ENCODE peak calls at places on chromosome 22, in seven cellular contexts. Y, R, N, G, K, Q and C are unnamed samples.
A peak's percentile ranks its signal among the peaks of the same experiment; 100 is the strongest.

GRCh38 chr22:43859621-43860020 is 2.7 kb downstream of the SULT4A1 start:
- DNase-seq in Y (no peak), R (no peak), N (no peak), G (no peak), K (peak; percentile 3), Q (no peak), C (no peak)

GRCh38 chr22:41524809-41525449 is 19.3 kb downstream of the POLR3H start:
- DNase-seq in Y (peak; percentile 26), R (peak; percentile 77), N (no peak), G (no peak), K (peak; percentile 81), Q (no peak), C (peak; percentile 41)

GRCh38 chr22:34427841-34428240 is 507.6 kb upstream of the LARGE1 start:
- DNase-seq in Y (no peak), R (no peak), N (no peak), G (no peak), K (no peak), Q (no peak), C (no peak)

GRCh38 chr22:28441720-28442263 is 237.8 kb downstream of the TTC28 start:
- DNase-seq in Y (no peak), R (no peak), N (no peak), G (peak; percentile 65), K (no peak), Q (no peak), C (no peak)

GRCh38 chr22:46010177-46010867 is 33.4 kb upstream of the WNT7B start:
- DNase-seq in Y (no peak), R (no peak), N (no peak), G (peak; percentile 84), K (peak; percentile 89), Q (no peak), C (no peak)

GRCh38 chr22:45139693-45140092 is 24.0 kb upstream of the NUP50 start:
- DNase-seq in Y (no peak), R (no peak), N (no peak), G (no peak), K (no peak), Q (no peak), C (no peak)

GRCh38 chr22:44793506-44794225 is 41.3 kb downstream of the ARHGAP8 start:
- DNase-seq in Y (no peak), R (no peak), N (no peak), G (no peak), K (peak; percentile 48), Q (no peak), C (no peak)

GRCh38 chr22:20567993-20568417 is 60.6 kb downstream of the MED15 start:
- DNase-seq in Y (no peak), R (peak; percentile 22), N (no peak), G (no peak), K (no peak), Q (no peak), C (no peak)

GRCh38 chr22:39278040-39278439 is 33.3 kb upstream of the PDGFB start:
- DNase-seq in Y (no peak), R (no peak), N (peak; percentile 30), G (no peak), K (no peak), Q (peak; percentile 75), C (no peak)

GRCh38 chr22:46958649-46959048 is 196.2 kb downstream of the TBC1D22A start:
- DNase-seq in Y (no peak), R (no peak), N (no peak), G (no peak), K (no peak), Q (no peak), C (no peak)

GRCh38 chr22:25410849-25411248 is 153.6 kb upstream of the GRK3 start:
- DNase-seq in Y (no peak), R (no peak), N (no peak), G (no peak), K (no peak), Q (no peak), C (no peak)

GRCh38 chr22:38273135-38273761 is 438 bp upstream of the TMEM184B start:
- DNase-seq in Y (no peak), R (no peak), N (no peak), G (no peak), K (no peak), Q (no peak), C (no peak)

GRCh38 chr22:47021371-47022074 is 259.1 kb downstream of the TBC1D22A start:
- DNase-seq in Y (no peak), R (no peak), N (no peak), G (no peak), K (peak; percentile 52), Q (no peak), C (no peak)

GRCh38 chr22:22394589-22394988 is 114.0 kb downstream of the ZNF280B start:
- DNase-seq in Y (no peak), R (no peak), N (no peak), G (no peak), K (no peak), Q (no peak), C (no peak)

GRCh38 chr22:27809226-27809625 is 7.7 kb upstream of the MN1 start:
- DNase-seq in Y (no peak), R (no peak), N (no peak), G (no peak), K (peak; percentile 37), Q (no peak), C (no peak)

GRCh38 chr22:45318168-45318557 is 8.4 kb downstream of the FAM118A start:
- DNase-seq in Y (peak; percentile 79), R (peak; percentile 97), N (peak; percentile 77), G (peak; percentile 56), K (peak; percentile 87), Q (peak; percentile 83), C (peak; percentile 84)

GRCh38 chr22:44399196-44399837 is 86.6 kb upstream of the SHISAL1 start:
- DNase-seq in Y (no peak), R (no peak), N (no peak), G (no peak), K (peak; percentile 30), Q (no peak), C (no peak)

GRCh38 chr22:38569181-38569971 is 607 bp downstream of the DMC1 start:
- DNase-seq in Y (no peak), R (peak; percentile 21), N (no peak), G (no peak), K (peak; percentile 72), Q (peak; percentile 9), C (no peak)

GRCh38 chr22:41842996-41843970 is 10.4 kb downstream of the SREBF2 start:
- DNase-seq in Y (no peak), R (peak; percentile 61), N (no peak), G (no peak), K (no peak), Q (no peak), C (no peak)

GRCh38 chr22:30891781-30892180 is 76.8 kb downstream of the MORC2 start:
- DNase-seq in Y (no peak), R (no peak), N (no peak), G (no peak), K (no peak), Q (no peak), C (no peak)

GRCh38 chr22:45051419-45051818 is 41.6 kb upstream of the PHF21B start:
- DNase-seq in Y (no peak), R (no peak), N (no peak), G (no peak), K (peak; percentile 40), Q (no peak), C (no peak)

GRCh38 chr22:30266445-30267381 is at the start of gene OSM:
- DNase-seq in Y (peak; percentile 41), R (peak; percentile 86), N (no peak), G (no peak), K (peak; percentile 87), Q (peak; percentile 62), C (peak; percentile 76)

GRCh38 chr22:23655891-23656475 is 23.9 kb upstream of the DRICH1 start:
- DNase-seq in Y (no peak), R (no peak), N (no peak), G (no peak), K (peak; percentile 42), Q (no peak), C (no peak)

GRCh38 chr22:44147036-44147645 is 33.6 kb upstream of the PARVG start:
- DNase-seq in Y (no peak), R (no peak), N (no peak), G (no peak), K (no peak), Q (no peak), C (no peak)

GRCh38 chr22:44271010-44271500 is 41.7 kb downstream of the SHISAL1 start:
- DNase-seq in Y (no peak), R (no peak), N (no peak), G (no peak), K (no peak), Q (no peak), C (no peak)

GRCh38 chr22:46636221-46637002 is 16.2 kb downstream of the GRAMD4 start:
- DNase-seq in Y (no peak), R (no peak), N (no peak), G (no peak), K (no peak), Q (no peak), C (no peak)

GRCh38 chr22:17769013-17769715 is 5.1 kb downstream of the BID start:
- DNase-seq in Y (no peak), R (no peak), N (no peak), G (no peak), K (no peak), Q (no peak), C (no peak)

GRCh38 chr22:32499666-32500065 is 25.1 kb downstream of the FBXO7 start:
- DNase-seq in Y (no peak), R (no peak), N (no peak), G (no peak), K (no peak), Q (no peak), C (no peak)

GRCh38 chr22:20750461-20751184 is 23.3 kb upstream of the SERPIND1 start:
- DNase-seq in Y (no peak), R (peak; percentile 64), N (peak; percentile 69), G (peak; percentile 66), K (peak; percentile 73), Q (peak; percentile 54), C (no peak)

GRCh38 chr22:33109532-33110148 is 51.5 kb upstream of the SYN3 start:
- DNase-seq in Y (no peak), R (no peak), N (no peak), G (no peak), K (no peak), Q (no peak), C (no peak)

GRCh38 chr22:39713799-39714290 is 143.3 kb downstream of the CACNA1I start:
- DNase-seq in Y (no peak), R (no peak), N (no peak), G (no peak), K (peak; percentile 48), Q (no peak), C (no peak)

GRCh38 chr22:27749597-27750225 is 51.8 kb downstream of the MN1 start:
- DNase-seq in Y (no peak), R (no peak), N (no peak), G (peak; percentile 7), K (no peak), Q (no peak), C (no peak)

GRCh38 chr22:38712496-38713207 is 6.9 kb downstream of the GTPBP1 start:
- DNase-seq in Y (no peak), R (no peak), N (no peak), G (no peak), K (no peak), Q (no peak), C (no peak)

GRCh38 chr22:46625843-46626349 is 5.7 kb downstream of the GRAMD4 start:
- DNase-seq in Y (no peak), R (no peak), N (no peak), G (no peak), K (peak; percentile 54), Q (no peak), C (no peak)

GRCh38 chr22:45226681-45227186 is 14.0 kb downstream of the KIAA0930 start:
- DNase-seq in Y (no peak), R (no peak), N (no peak), G (peak; percentile 59), K (peak; percentile 77), Q (no peak), C (no peak)

GRCh38 chr22:47299879-47300697 is 537.6 kb downstream of the TBC1D22A start:
- DNase-seq in Y (no peak), R (no peak), N (no peak), G (no peak), K (no peak), Q (peak; percentile 0), C (no peak)

GRCh38 chr22:35467788-35468187 is 67.8 kb downstream of the MCM5 start:
- DNase-seq in Y (no peak), R (no peak), N (peak; percentile 22), G (no peak), K (peak; percentile 94), Q (peak; percentile 75), C (no peak)